ENCODE peak calls at places on chromosomes 2 and 18, in six cellular contexts. F, N, Z, B, P and T are unnamed samples.

GRCh38 chr2:156333274-156333950 is 891 bp upstream of the NR4A2 start:
- DNase-seq in B (no peak), N (peak), Z (no peak), P (no peak), F (no peak), T (no peak)

GRCh38 chr2:156437876-156438410 is 1.8 kb downstream of the GPD2 start:
- DNase-seq in P (no peak), Z (no peak), B (no peak), F (no peak), N (no peak), T (no peak)

GRCh38 chr2:84676295-84676694 is 160.0 kb downstream of the DNAH6 start:
- DNase-seq in N (no peak), B (no peak), P (no peak), Z (no peak), F (no peak), T (no peak)

GRCh38 chr18:67730884-67731283 is 214.4 kb upstream of the DSEL start:
- DNase-seq in F (no peak), P (no peak), Z (no peak), N (no peak), B (no peak), T (no peak)

GRCh38 chr2:62306751-62307468 is 111.0 kb downstream of the B3GNT2 start:
- DNase-seq in Z (no peak), B (peak), P (no peak), N (no peak), F (no peak), T (no peak)

GRCh38 chr2:74525717-74526648 is at the start of gene DQX1:
- DNase-seq in B (peak), F (peak), Z (no peak), P (peak), N (peak), T (no peak)

GRCh38 chr2:190696792-190697398 is 48.0 kb downstream of the NAB1 start:
- DNase-seq in B (no peak), F (peak), N (peak), P (no peak), Z (no peak), T (no peak)

GRCh38 chr2:171999125-171999524 is 628 bp upstream of the METAP1D start:
- DNase-seq in Z (no peak), B (no peak), F (no peak), P (no peak), N (peak), T (no peak)

GRCh38 chr2:95115418-95115817 is 6.2 kb downstream of the MRPS5 start:
- DNase-seq in P (peak), B (peak), N (peak), F (peak), Z (peak), T (peak)

GRCh38 chr18:9147440-9148238 is 11.1 kb downstream of the ANKRD12 start:
- DNase-seq in P (no peak), F (peak), B (peak), N (peak), Z (no peak), T (no peak)

GRCh38 chr2:110114801-110115200 is 821 bp downstream of the MALL start:
- DNase-seq in P (no peak), F (no peak), N (no peak), Z (no peak), B (no peak), T (no peak)

GRCh38 chr2:29015701-29016470 is 34.8 kb downstream of the TOGARAM2 start:
- DNase-seq in F (no peak), P (no peak), N (no peak), Z (no peak), B (no peak), T (no peak)

GRCh38 chr2:202426751-202427150 is 50.6 kb downstream of the BMPR2 start:
- DNase-seq in Z (no peak), F (no peak), B (no peak), P (no peak), N (no peak), T (no peak)

GRCh38 chr18:54700580-54700979 is 109.5 kb downstream of the DYNAP start:
- DNase-seq in N (peak), F (no peak), B (no peak), P (no peak), Z (no peak), T (no peak)

GRCh38 chr2:157864857-157865450 is 11.2 kb downstream of the ACVR1 start:
- DNase-seq in N (no peak), Z (no peak), B (no peak), P (no peak), F (no peak), T (no peak)

GRCh38 chr18:12038082-12038660 is 55.5 kb upstream of the ANKRD62 start:
- DNase-seq in B (no peak), Z (no peak), P (peak), F (no peak), N (no peak), T (no peak)

GRCh38 chr2:20624156-20624883 is 26.6 kb downstream of the HS1BP3 start:
- DNase-seq in B (no peak), Z (no peak), P (no peak), F (no peak), N (no peak), T (no peak)

GRCh38 chr2:31373127-31373526 is 41.4 kb downstream of the XDH start:
- DNase-seq in P (no peak), B (no peak), F (no peak), N (no peak), Z (no peak), T (no peak)

GRCh38 chr2:135960598-135961551 is 24.6 kb downstream of the DARS1 start:
- DNase-seq in P (no peak), N (no peak), Z (no peak), F (no peak), B (no peak), T (no peak)

GRCh38 chr2:172053486-172053885 is 31.8 kb upstream of the DLX1 start:
- DNase-seq in B (no peak), Z (no peak), F (no peak), N (no peak), P (no peak), T (no peak)

GRCh38 chr18:51151568-51152511 is 45.6 kb downstream of the MEX3C start:
- DNase-seq in B (no peak), P (no peak), N (no peak), F (no peak), Z (no peak), T (no peak)

GRCh38 chr2:197134206-197134605 is 176.4 kb downstream of the ANKRD44 start:
- DNase-seq in B (no peak), N (no peak), P (no peak), Z (no peak), F (peak), T (no peak)

GRCh38 chr2:41595235-41595634 is 452.6 kb upstream of the PKDCC start:
- DNase-seq in P (no peak), F (no peak), B (no peak), Z (no peak), N (no peak), T (no peak)
- TF ChIP-seq TAF1 in P (no peak), F (no peak), B (no peak), Z (no peak), N (no peak), T (no peak)

GRCh38 chr2:121736462-121737336 is at the start of gene NIFK:
- DNase-seq in N (peak), F (peak), P (peak), Z (peak), B (peak), T (peak)
- TF ChIP-seq POLR2A in N (peak), F (peak), P (peak), Z (peak), B (peak), T (peak)

GRCh38 chr2:206873426-206873825 is 65.9 kb upstream of the CPO start:
- DNase-seq in B (no peak), F (no peak), N (peak), Z (no peak), P (no peak), T (no peak)
- TF ChIP-seq POLR2AphosphoS5 in B (no peak), F (no peak), N (no peak), Z (no peak), P (no peak), T (no peak)

GRCh38 chr2:96161785-96162367 is 16.6 kb upstream of the DUSP2 start:
- DNase-seq in B (peak), Z (no peak), P (no peak), F (no peak), N (no peak), T (no peak)

GRCh38 chr2:96158554-96158940 is 13.3 kb upstream of the DUSP2 start:
- DNase-seq in P (no peak), N (no peak), F (no peak), Z (no peak), B (no peak), T (no peak)

GRCh38 chr2:96157649-96158553 is 12.7 kb upstream of the DUSP2 start:
- DNase-seq in P (no peak), N (peak), Z (peak), B (peak), F (no peak), T (peak)

GRCh38 chr2:96156926-96157648 is 11.8 kb upstream of the DUSP2 start:
- DNase-seq in F (no peak), Z (no peak), P (no peak), N (no peak), B (peak), T (no peak)

GRCh38 chr2:96159084-96159830 is 14.0 kb upstream of the DUSP2 start:
- DNase-seq in F (no peak), B (no peak), Z (no peak), N (no peak), P (no peak), T (no peak)
- TF ChIP-seq TAF1 in F (no peak), B (no peak), Z (no peak), N (no peak), P (no peak), T (no peak)

DNA sequence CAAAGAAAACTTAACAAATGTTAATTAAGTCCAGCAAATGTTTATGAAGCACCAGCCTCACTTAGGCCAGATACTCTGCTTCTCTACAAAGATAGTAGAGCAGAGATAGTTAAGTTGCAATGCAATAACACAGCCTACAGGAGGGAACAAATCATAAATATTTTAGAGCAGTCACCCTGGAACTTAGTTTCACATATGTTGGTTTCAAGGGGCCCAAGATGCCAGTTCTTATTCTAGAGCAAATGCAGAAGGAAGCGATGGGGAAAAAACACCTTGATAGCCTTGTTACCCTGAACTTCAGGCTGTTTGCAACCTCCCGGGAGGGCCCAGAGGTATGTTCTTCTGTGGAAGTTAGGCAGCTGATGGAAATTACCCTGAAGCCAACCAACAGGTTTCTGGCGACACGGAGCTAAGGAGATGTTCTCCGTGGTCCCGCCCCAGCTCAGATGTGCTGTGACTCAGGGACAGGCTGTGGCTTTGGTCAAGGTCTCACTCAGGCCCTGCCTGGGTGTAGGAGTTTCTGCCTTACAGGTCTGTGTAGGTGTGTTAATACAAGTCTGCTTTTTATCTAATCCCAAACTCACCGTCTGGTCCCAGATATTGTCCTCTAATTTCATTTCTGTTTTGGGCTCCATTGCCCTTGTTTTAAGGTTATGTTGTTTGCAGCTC is 3.8 kb downstream of the CTIF start:
- DNase-seq in F (no peak), N (peak), Z (no peak), P (peak), B (no peak), T (no peak)
- TF ChIP-seq POLR2A in F (no peak), N (no peak), Z (no peak), P (no peak), B (no peak), T (no peak)

DNA sequence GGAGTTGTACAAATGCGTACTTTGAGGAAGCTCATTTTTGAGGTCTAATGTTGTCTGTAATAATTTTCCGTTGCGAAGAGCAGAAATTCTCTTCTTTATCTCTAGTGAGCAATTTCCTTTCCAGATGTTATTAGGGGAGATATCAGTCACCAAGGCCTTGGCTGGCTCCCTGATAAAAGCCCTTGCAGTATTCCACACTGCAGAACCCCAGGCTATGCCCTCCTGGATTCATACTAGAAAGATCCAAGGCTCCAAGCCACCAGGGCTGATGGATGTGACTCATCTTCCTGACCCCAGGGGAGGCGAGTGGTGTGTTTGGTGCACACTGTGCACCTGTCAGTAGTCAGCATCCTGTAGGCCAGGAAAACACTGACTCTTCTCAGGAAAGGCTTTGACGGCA is 34.7 kb downstream of the INO80C start:
- DNase-seq in F (no peak), P (no peak), B (no peak), Z (no peak), N (peak), T (no peak)
- TF ChIP-seq POLR2AphosphoS5 in F (no peak), P (no peak), B (no peak), Z (no peak), N (no peak), T (no peak)